ENCODE peak calls at places on chromosomes 3 and 15, in seven cellular contexts. L, G, V, H, Z, J and W are unnamed samples.

GRCh38 chr15:94056314-94056713 is 175.0 kb upstream of the MCTP2 start:
- DNase-seq in Z (no peak), H (no peak), L (peak; percentile 51), V (no peak), J (peak; percentile 67), G (no peak), W (no peak)

GRCh38 chr3:23669541-23670255 is 136.1 kb upstream of the UBE2E1 start:
- DNase-seq in Z (peak; percentile 56), H (no peak), J (no peak), L (no peak), V (no peak), G (no peak), W (no peak)

GRCh38 chr3:135917076-135917475 is 48.5 kb upstream of the PPP2R3A start:
- DNase-seq in V (no peak), J (no peak), G (no peak), Z (no peak), L (no peak), H (no peak), W (no peak)

GRCh38 chr15:90038639-90039095 is 37.5 kb downstream of the ZNF710 start:
- DNase-seq in L (no peak), Z (no peak), H (no peak), G (no peak), V (no peak), J (no peak), W (no peak)

GRCh38 chr3:184015381-184016019 is 2.2 kb downstream of the ABCC5 start:
- DNase-seq in J (peak; percentile 40), L (no peak), Z (no peak), H (peak; percentile 31), G (no peak), V (no peak), W (no peak)

GRCh38 chr3:36907911-36908646 is 36.8 kb downstream of the TRANK1 start:
- DNase-seq in Z (no peak), V (no peak), G (peak; percentile 18), H (peak; percentile 49), L (peak; percentile 76), J (peak; percentile 84), W (peak; percentile 89)

GRCh38 chr3:78666458-78666800 is 1101.4 kb downstream of the ROBO1 start:
- DNase-seq in H (no peak), L (no peak), Z (no peak), J (peak; percentile 27), G (no peak), V (no peak), W (no peak)

GRCh38 chr3:39639344-39640236 is 169.8 kb upstream of the MYRIP start:
- DNase-seq in G (peak; percentile 33), H (peak; percentile 90), Z (peak; percentile 88), J (peak; percentile 88), L (no peak), V (peak; percentile 3), W (peak; percentile 42)

GRCh38 chr3:156682491-156682890 is 8.1 kb downstream of the TIPARP start:
- DNase-seq in V (no peak), J (peak; percentile 65), H (no peak), G (no peak), L (no peak), Z (no peak), W (no peak)

GRCh38 chr3:197394464-197395321 is 96.3 kb upstream of the DLG1 start:
- DNase-seq in G (no peak), J (peak; percentile 92), V (no peak), L (peak; percentile 2), H (peak; percentile 54), Z (peak; percentile 78), W (no peak)

GRCh38 chr3:54046677-54047214 is 75.6 kb upstream of the CACNA2D3 start:
- DNase-seq in Z (no peak), L (no peak), J (peak; percentile 61), G (no peak), V (no peak), H (no peak), W (no peak)

GRCh38 chr3:57757642-57758297 is 1.7 kb downstream of the SLMAP start:
- DNase-seq in Z (no peak), G (peak; percentile 52), L (no peak), H (peak; percentile 17), J (peak; percentile 26), V (peak; percentile 69), W (no peak)

GRCh38 chr3:140595295-140595694 is 82.6 kb upstream of the TRIM42 start:
- DNase-seq in L (no peak), Z (no peak), J (peak; percentile 78), H (peak; percentile 40), G (no peak), V (no peak), W (no peak)

GRCh38 chr3:183274609-183275008 is 21.6 kb downstream of the B3GNT5 start:
- DNase-seq in L (no peak), V (no peak), J (no peak), H (no peak), Z (no peak), G (no peak), W (no peak)

GRCh38 chr3:186360779-186361178 is 1.3 kb downstream of the DGKG start:
- DNase-seq in Z (no peak), G (peak; percentile 65), J (no peak), L (no peak), H (no peak), V (peak; percentile 70), W (no peak)

GRCh38 chr3:40452562-40452875 is 4.6 kb upstream of the RPL14 start:
- DNase-seq in J (no peak), G (no peak), V (no peak), H (no peak), Z (no peak), L (no peak), W (no peak)

GRCh38 chr3:29555590-29555989 is 274.7 kb downstream of the RBMS3 start:
- DNase-seq in V (no peak), H (no peak), Z (no peak), J (no peak), L (no peak), G (peak; percentile 8), W (no peak)

GRCh38 chr3:141174683-141175082 is 56.9 kb upstream of the PXYLP1 start:
- DNase-seq in L (no peak), G (peak; percentile 3), J (no peak), V (no peak), Z (no peak), H (no peak), W (no peak)

GRCh38 chr15:36344887-36345286 is 234.5 kb upstream of the CDIN1 start:
- DNase-seq in L (no peak), H (no peak), V (no peak), G (no peak), J (no peak), Z (no peak), W (no peak)

GRCh38 chr3:197337656-197338055 is 39.2 kb upstream of the DLG1 start:
- DNase-seq in H (no peak), L (no peak), G (no peak), J (no peak), Z (no peak), V (no peak), W (no peak)

GRCh38 chr3:179149239-179149887 is 1.2 kb downstream of the PIK3CA start:
- DNase-seq in Z (no peak), H (no peak), V (peak; percentile 21), J (peak; percentile 41), G (peak; percentile 19), L (peak; percentile 46), W (peak; percentile 70)

GRCh38 chr15:80317389-80318169 is 65.6 kb upstream of the CTXND1 start:
- DNase-seq in V (no peak), H (peak; percentile 17), J (peak; percentile 96), G (no peak), L (no peak), Z (no peak), W (no peak)

GRCh38 chr3:159852821-159853505 is 135.7 kb upstream of the IL12A start:
- DNase-seq in G (peak; percentile 60), J (peak; percentile 63), V (peak; percentile 38), L (peak; percentile 55), Z (no peak), H (no peak), W (peak; percentile 10)

GRCh38 chr3:187227658-187228258 is 30.5 kb downstream of the RTP1 start:
- DNase-seq in G (no peak), V (no peak), J (peak; percentile 50), Z (no peak), H (no peak), L (no peak), W (no peak)

GRCh38 chr15:65954289-65954741 is 85.0 kb downstream of the RAB11A start:
- DNase-seq in H (no peak), Z (peak; percentile 31), L (peak; percentile 60), V (peak; percentile 24), G (peak; percentile 79), J (no peak), W (no peak)

GRCh38 chr15:75720787-75721461 is 8.3 kb upstream of the CSPG4 start:
- DNase-seq in J (no peak), Z (peak; percentile 82), G (peak; percentile 79), V (peak; percentile 74), L (no peak), H (peak; percentile 66), W (peak; percentile 82)

GRCh38 chr3:40169983-40170382 is 139.5 kb upstream of the EIF1B start:
- DNase-seq in V (no peak), L (no peak), H (no peak), G (no peak), J (no peak), Z (no peak), W (no peak)

GRCh38 chr3:44954289-44954688 is 21.7 kb downstream of the ZDHHC3 start:
- DNase-seq in J (no peak), Z (no peak), H (no peak), L (no peak), V (no peak), G (no peak), W (no peak)
- H3K79me2 ChIP-seq in J (no peaks in the 10 kb centered on the region), Z (peaks cover 6% of the 10 kb centered on the region), H (no peaks in the 10 kb centered on the region), L (no peaks in the 10 kb centered on the region), V (peaks cover 7% of the 10 kb centered on the region), G (peaks cover 18% of the 10 kb centered on the region), W (peaks cover 96% of the 10 kb centered on the region)

DNA sequence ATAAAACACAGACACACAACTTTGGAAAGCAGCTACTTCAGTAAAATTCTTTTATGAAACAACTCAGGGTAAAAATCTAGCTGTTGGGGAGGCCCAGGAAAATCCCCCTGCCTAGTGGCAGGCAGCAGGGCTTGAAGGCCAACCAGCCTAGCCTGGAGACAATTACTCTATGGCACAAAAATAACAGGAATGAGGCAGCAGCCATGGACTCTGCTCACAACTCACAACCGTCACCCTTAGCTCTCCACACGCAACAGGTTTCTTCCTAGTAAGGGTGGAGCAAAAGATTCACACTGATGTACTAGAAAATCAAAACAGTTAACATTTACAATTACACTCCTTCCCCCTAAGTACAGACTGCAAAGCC is 538 bp upstream of the FBXL22 start:
- DNase-seq in G (no peak), H (no peak), Z (no peak), V (no peak), L (no peak), J (no peak), W (no peak)
- H3K4me3 ChIP-seq in G (no peak overlapping the region), H (no peak overlapping the region), Z (no peak overlapping the region), V (no peak overlapping the region), L (no peak overlapping the region), J (no peak overlapping the region), W (no peak overlapping the region)

GRCh38 chr3:142337994-142338393 is 109.8 kb downstream of the XRN1 start:
- DNase-seq in V (no peak), J (no peak), L (no peak), H (no peak), Z (no peak), G (no peak), W (no peak)
- H3K36me3 ChIP-seq in V (peaks cover 5% of the 10 kb centered on the region), J (peaks cover 3% of the 10 kb centered on the region), L (peaks cover 3% of the 10 kb centered on the region), H (peaks cover 16% of the 10 kb centered on the region), Z (peaks cover 2% of the 10 kb centered on the region), G (no peaks in the 10 kb centered on the region), W (peaks cover 16% of the 10 kb centered on the region)

DNA sequence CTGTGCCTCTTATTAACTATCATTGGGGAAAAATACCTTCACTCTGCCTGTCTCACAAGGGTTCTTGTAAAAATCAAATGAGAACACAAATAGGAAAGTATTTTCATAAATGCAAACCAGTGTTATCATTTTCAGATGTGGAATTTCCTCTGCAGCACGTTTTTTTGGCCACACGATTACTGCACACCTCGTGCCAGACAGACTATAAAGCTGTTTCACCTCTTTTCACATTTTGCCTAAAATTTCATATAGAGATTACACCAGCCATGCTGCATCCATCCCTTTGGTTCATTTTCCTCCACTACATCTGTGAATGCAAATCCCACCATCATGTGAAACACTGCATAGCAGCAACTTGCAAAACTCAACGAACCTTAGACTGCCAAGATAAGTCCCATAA is 1.2 kb upstream of the TMOD2 start:
- DNase-seq in H (no peak), L (no peak), V (no peak), Z (no peak), J (no peak), G (no peak), W (peak; percentile 63)
- H3K79me2 ChIP-seq in H (no peaks in the 10 kb centered on the region), L (no peaks in the 10 kb centered on the region), V (no peaks in the 10 kb centered on the region), Z (no peaks in the 10 kb centered on the region), J (no peaks in the 10 kb centered on the region), G (no peaks in the 10 kb centered on the region), W (no peaks in the 10 kb centered on the region)